ENCODE peak calls at places on chromosomes 2 and 18, in five cellular contexts. P is sigmoid colon, R is A549, S is lower leg skin, Z is uterus. L is an unnamed sample.

GRCh38 chr2:202932425-202933138 is 20.5 kb downstream of the CARF start:
- DNase-seq in P (no peak), R (no peak), S (no peak), Z (no peak), L (no peak)

GRCh38 chr18:48819276-48819675 is 131.5 kb downstream of the SMAD7 start:
- DNase-seq in P (peak), R (no peak), S (peak), Z (peak), L (no peak)

GRCh38 chr2:160859086-160859485 is 301.1 kb upstream of the TANK start:
- DNase-seq in P (no peak), R (peak), S (no peak), Z (no peak), L (no peak)

GRCh38 chr18:9869713-9870430 is 15.9 kb upstream of the TXNDC2 start:
- DNase-seq in P (no peak), R (peak), S (no peak), Z (peak), L (peak)

GRCh38 chr2:7011376-7012083 is 94.3 kb downstream of the RNF144A start:
- DNase-seq in P (no peak), R (no peak), S (no peak), Z (no peak), L (no peak)

GRCh38 chr2:39523308-39524044 is 86.4 kb upstream of the MAP4K3 start:
- DNase-seq in P (no peak), R (peak), S (no peak), Z (no peak), L (no peak)

GRCh38 chr2:175227382-175227781 is 45.9 kb upstream of the ATP5MC3 start:
- DNase-seq in P (no peak), R (no peak), S (no peak), Z (no peak), L (no peak)

GRCh38 chr18:78911751-78912283 is 67.8 kb upstream of the SALL3 start:
- DNase-seq in P (no peak), R (no peak), S (peak), Z (no peak), L (no peak)

GRCh38 chr2:141933226-141933625 is 197.6 kb downstream of the LRP1B start:
- DNase-seq in P (no peak), R (no peak), S (no peak), Z (no peak), L (no peak)

GRCh38 chr2:18623782-18624181 is 34.4 kb upstream of the NT5C1B start:
- DNase-seq in P (no peak), R (no peak), S (no peak), Z (no peak), L (no peak)

GRCh38 chr2:60818272-60818671 is 62.2 kb downstream of the PAPOLG start:
- DNase-seq in P (no peak), R (peak), S (peak), Z (no peak), L (no peak)

GRCh38 chr2:8298783-8299182 is 383.1 kb upstream of the ID2 start:
- DNase-seq in P (peak), R (no peak), S (no peak), Z (no peak), L (no peak)

GRCh38 chr2:233856184-233856583 is 1.8 kb upstream of the HJURP start:
- DNase-seq in P (no peak), R (no peak), S (no peak), Z (no peak), L (no peak)

GRCh38 chr2:40192864-40193669 is 258.8 kb downstream of the SLC8A1 start:
- DNase-seq in P (no peak), R (no peak), S (no peak), Z (no peak), L (no peak)

GRCh38 chr2:160267022-160267421 is 67.0 kb upstream of the ITGB6 start:
- DNase-seq in P (no peak), R (no peak), S (no peak), Z (no peak), L (no peak)

GRCh38 chr2:231682546-231683291 is 25.6 kb upstream of the PTMA start:
- DNase-seq in P (no peak), R (no peak), S (no peak), Z (no peak), L (no peak)

GRCh38 chr2:231684314-231685223 is 23.8 kb upstream of the PTMA start:
- DNase-seq in P (peak), R (no peak), S (no peak), Z (no peak), L (no peak)

GRCh38 chr2:231683907-231684306 is 24.4 kb upstream of the PTMA start:
- DNase-seq in P (no peak), R (no peak), S (no peak), Z (no peak), L (no peak)

GRCh38 chr2:231680992-231681852 is 27.1 kb upstream of the PTMA start:
- DNase-seq in P (peak), R (peak), S (peak), Z (peak), L (peak)

GRCh38 chr2:231683292-231683898 is 24.9 kb upstream of the PTMA start:
- DNase-seq in P (peak), R (no peak), S (no peak), Z (no peak), L (no peak)
- TF ChIP-seq CTCF in P (no peak), R (no peak), S (no peak), Z (no peak), L (no peak)

DNA sequence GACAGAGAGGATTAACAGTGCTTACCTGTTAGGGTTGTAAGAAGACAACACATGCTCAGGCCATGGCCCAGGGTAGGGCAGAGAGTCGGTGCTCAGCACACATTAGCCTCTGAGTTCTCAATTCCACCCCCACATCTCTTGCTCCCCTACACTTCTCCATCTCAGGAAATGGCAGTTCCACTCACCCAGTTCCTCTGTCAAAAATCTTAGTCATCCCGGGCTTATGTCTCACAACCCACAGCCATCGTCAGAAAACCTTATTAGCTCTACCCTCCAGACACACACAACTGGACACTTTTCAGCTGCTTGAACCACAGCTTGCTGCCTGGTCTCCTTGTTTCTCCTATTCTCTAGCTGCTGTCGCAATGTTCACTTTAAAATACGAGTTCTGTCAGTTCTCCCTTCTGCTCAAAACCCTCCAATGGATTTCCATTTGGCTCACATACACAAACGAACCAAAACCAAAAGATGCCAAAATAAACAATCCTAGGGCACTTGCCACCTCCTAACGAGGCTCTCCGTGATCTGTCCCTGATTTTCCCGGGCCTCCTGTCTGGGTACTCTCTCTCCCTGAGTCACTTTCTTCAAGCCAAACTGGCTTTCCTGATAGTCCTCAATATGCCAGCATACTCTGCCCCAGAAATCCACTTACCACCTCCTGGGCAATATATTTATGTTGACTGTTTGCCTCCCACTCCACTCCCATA is 89.7 kb downstream of the KCTD1 start:
- DNase-seq in P (no peak), R (no peak), S (no peak), Z (no peak), L (no peak)
- TF ChIP-seq POLR2A in P (no peak), R (no peak), S (no peak), Z (no peak), L (no peak)

GRCh38 chr2:152814475-152815030 is 96.1 kb downstream of the ARL6IP6 start:
- DNase-seq in P (no peak), R (no peak), S (no peak), Z (no peak), L (no peak)
- TF ChIP-seq CTCF in P (no peak), R (no peak), S (no peak), Z (no peak), L (no peak)

GRCh38 chr2:216923706-216924105 is 63.8 kb upstream of the TNP1 start:
- DNase-seq in P (no peak), R (no peak), S (no peak), Z (no peak), L (no peak)
- TF ChIP-seq POLR2A in P (no peak), R (no peak), S (no peak), Z (no peak), L (no peak)

GRCh38 chr2:56286936-56287335 is 103.1 kb downstream of the CCDC85A start:
- DNase-seq in P (no peak), R (no peak), S (no peak), Z (no peak), L (no peak)

GRCh38 chr2:56287508-56287907 is 103.7 kb downstream of the CCDC85A start:
- DNase-seq in P (no peak), R (no peak), S (no peak), Z (no peak), L (no peak)

GRCh38 chr2:56287974-56288373 is 104.2 kb downstream of the CCDC85A start:
- DNase-seq in P (no peak), R (no peak), S (no peak), Z (no peak), L (no peak)

GRCh38 chr2:56291711-56292110 is 107.9 kb downstream of the CCDC85A start:
- DNase-seq in P (no peak), R (no peak), S (no peak), Z (no peak), L (no peak)

GRCh38 chr2:56288863-56289580 is 105.2 kb downstream of the CCDC85A start:
- DNase-seq in P (no peak), R (no peak), S (no peak), Z (no peak), L (no peak)
- TF ChIP-seq CTCF in P (no peak), R (no peak), S (no peak), Z (no peak), L (no peak)

GRCh38 chr2:120251863-120252206 is 817 bp upstream of the RALB start:
- DNase-seq in P (no peak), R (no peak), S (no peak), Z (no peak), L (no peak)

GRCh38 chr2:120254178-120254577 is 1.5 kb downstream of the RALB start:
- DNase-seq in P (peak), R (no peak), S (no peak), Z (no peak), L (no peak)

GRCh38 chr2:120251077-120251476 is 1.6 kb upstream of the RALB start:
- DNase-seq in P (peak), R (no peak), S (no peak), Z (no peak), L (no peak)

GRCh38 chr2:120252207-120253020 is at the start of gene RALB:
- DNase-seq in P (peak), R (peak), S (peak), Z (peak), L (peak)

DNA sequence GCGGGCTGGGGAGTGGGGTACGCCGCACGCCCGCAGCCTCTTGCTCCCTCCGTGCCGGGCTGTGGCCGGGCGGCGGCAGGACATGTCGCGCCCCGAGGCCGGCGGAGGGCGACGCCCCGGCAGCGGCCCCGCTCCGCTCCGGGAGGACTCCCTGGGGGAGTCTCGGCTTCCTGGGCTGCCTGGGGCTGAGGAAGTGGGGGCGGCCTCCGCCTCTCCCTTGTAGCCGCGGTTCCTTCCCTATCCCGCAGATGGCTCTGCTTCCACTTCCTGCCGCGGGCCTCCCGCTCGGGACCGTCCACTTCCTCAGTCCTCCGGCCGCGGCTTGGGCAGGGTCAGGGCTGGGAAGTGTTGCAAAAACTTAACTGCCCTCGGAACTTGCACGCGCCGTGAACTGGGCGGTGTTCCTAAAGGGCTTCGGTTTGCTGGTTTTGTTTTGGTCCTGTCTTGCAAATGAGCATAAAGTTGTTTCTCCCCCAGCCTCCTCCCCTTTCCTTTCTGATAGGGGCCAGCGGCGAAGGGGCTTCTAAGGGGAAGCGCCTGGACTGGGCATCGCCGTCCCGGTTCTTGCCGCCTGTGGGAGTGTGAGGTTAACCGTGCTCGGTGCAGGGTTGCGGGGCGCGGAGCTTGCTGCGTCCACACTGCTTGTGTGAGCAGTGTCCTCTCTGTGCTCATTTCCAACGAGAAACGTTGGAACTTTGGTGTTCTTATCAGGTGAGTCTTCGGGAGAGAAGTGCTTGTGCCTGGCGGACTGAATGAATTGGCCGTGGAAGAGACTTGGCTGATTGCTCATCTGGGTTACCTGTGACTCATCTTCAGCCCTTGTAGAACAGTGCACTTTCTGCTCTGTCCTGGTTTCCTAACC is 600 bp downstream of the RALB start:
- DNase-seq in P (peak), R (peak), S (peak), Z (peak), L (peak)
- TF ChIP-seq POLR2A in P (no peak), R (no peak), S (no peak), Z (no peak), L (peak)

L was measured in ovary.